ENCODE peak calls at places on chromosomes 13 and 19, in four cellular contexts. R is H1, W is K562, D is HepG2. G is an unnamed sample.

GRCh38 chr19:49447485-49448431 is 3.9 kb downstream of the PIH1D1 start:
- DNase-seq in D (no peak), R (peak; percentile 92), W (peak; percentile 75), G (peak; percentile 50)

GRCh38 chr19:38658462-38659306 is 11.2 kb downstream of the ACTN4 start:
- DNase-seq in W (no peak), R (no peak), D (peak; percentile 95), G (peak; percentile 83)

GRCh38 chr13:50910483-50910805 is 853 bp downstream of the RNASEH2B start:
- DNase-seq in D (peak; percentile 29), W (peak; percentile 32), R (peak; percentile 63), G (peak; percentile 27)

GRCh38 chr19:2333027-2333806 is 4.7 kb downstream of the SPPL2B start:
- DNase-seq in D (no peak), W (no peak), R (peak; percentile 48), G (no peak)

GRCh38 chr13:66659291-66660012 is 570.7 kb downstream of the PCDH9 start:
- DNase-seq in D (no peak), W (no peak), R (no peak), G (no peak)

GRCh38 chr13:90105276-90105675 is 1242.2 kb upstream of the MIR17HG start:
- DNase-seq in D (no peak), W (no peak), R (no peak), G (no peak)

GRCh38 chr13:24618219-24618955 is 61.8 kb upstream of the ATP12A start:
- DNase-seq in D (no peak), W (no peak), R (no peak), G (no peak)

GRCh38 chr19:47075179-47075811 is 26.9 kb upstream of the TMEM160 start:
- DNase-seq in D (no peak), R (no peak), W (no peak), G (no peak)

GRCh38 chr13:95676100-95676774 is 702 bp upstream of the DNAJC3 start:
- DNase-seq in R (no peak), D (peak; percentile 50), W (peak; percentile 17), G (peak; percentile 22)

GRCh38 chr13:66501187-66501586 is 728.9 kb downstream of the PCDH9 start:
- DNase-seq in R (no peak), W (no peak), D (no peak), G (no peak)

GRCh38 chr19:45906221-45906620 is 3.8 kb upstream of the MYPOP start:
- DNase-seq in D (no peak), W (no peak), R (no peak), G (no peak)

GRCh38 chr13:42272115-42272756 is at the start of gene AKAP11:
- DNase-seq in D (peak; percentile 15), R (peak; percentile 73), W (peak; percentile 21), G (no peak)

GRCh38 chr13:110731072-110731471 is 17.6 kb downstream of the ING1 start:
- DNase-seq in W (no peak), R (no peak), D (no peak), G (no peak)

GRCh38 chr13:110723598-110723997 is 10.1 kb downstream of the ING1 start:
- DNase-seq in R (no peak), W (no peak), D (no peak), G (no peak)

GRCh38 chr13:110722971-110723370 is 9.5 kb downstream of the ING1 start:
- DNase-seq in R (no peak), D (no peak), W (no peak), G (no peak)

GRCh38 chr13:110726726-110727125 is 13.2 kb downstream of the ING1 start:
- DNase-seq in W (no peak), D (no peak), R (no peak), G (no peak)
- TF ChIP-seq POLR2AphosphoS5 in W (no peak), D (no peak), R (no peak), G (no peak)

GRCh38 chr13:75419656-75420055 is 62.3 kb downstream of the TBC1D4 start:
- DNase-seq in W (no peak), R (no peak), D (no peak), G (no peak)
- H3K4me2 ChIP-seq in W (no peak overlapping the region), R (no peak overlapping the region), D (no peak overlapping the region), G (no peak overlapping the region)

GRCh38 chr19:22422220-22422619 is at the start of gene ZNF98:
- DNase-seq in W (no peak), R (no peak), D (no peak), G (no peak)
- TF ChIP-seq FOSL1 in W (no peak), R (no peak), D (no peak), G (no peak)

GRCh38 chr13:113327766-113328391 is 30.8 kb downstream of the LAMP1 start:
- DNase-seq in D (no peak), R (no peak), W (no peak), G (no peak)
- TF ChIP-seq POLR2AphosphoS5 in D (no peak), R (no peak), W (no peak), G (no peak)

G was measured in HCT116.